ENCODE peak calls at places on chromosome 13, in eight cellular contexts. U is H1, R is thoracic aorta, Y is cardiac fibroblast, K is heart right ventricle, V is SK-N-SH, X is astrocyte of the cerebellum, S is upper lobe of right lung. P is an unnamed sample.

GRCh38 chr13:49300716-49301589 is 53.2 kb downstream of the CDADC1 start:
- DNase-seq in U (peak), R (no peak), Y (peak), K (no peak), V (peak), X (peak), S (no peak), P (peak)

GRCh38 chr13:83048419-83048818 is 833.9 kb downstream of the SLITRK1 start:
- DNase-seq in U (no peak), R (no peak), Y (peak), K (no peak), V (no peak), X (peak), S (no peak), P (no peak)

GRCh38 chr13:113785051-113786010 is 26.3 kb downstream of the TMEM255B start:
- DNase-seq in U (no peak), R (no peak), Y (peak), K (no peak), V (no peak), X (no peak), S (peak), P (peak)

GRCh38 chr13:96460571-96460970 is 370.7 kb downstream of the HS6ST3 start:
- DNase-seq in U (no peak), R (no peak), Y (peak), K (no peak), V (peak), X (no peak), S (no peak), P (no peak)

GRCh38 chr13:108566413-108567170 is 62.8 kb upstream of the MYO16 start:
- DNase-seq in U (no peak), R (no peak), Y (no peak), K (no peak), V (no peak), X (no peak), S (no peak), P (no peak)

GRCh38 chr13:71879129-71879535 is 12.1 kb upstream of the DACH1 start:
- DNase-seq in U (no peak), R (no peak), Y (peak), K (no peak), V (peak), X (no peak), S (no peak), P (no peak)

GRCh38 chr13:43146400-43146799 is 123.0 kb downstream of the DNAJC15 start:
- DNase-seq in U (no peak), R (no peak), Y (no peak), K (no peak), V (no peak), X (no peak), S (no peak), P (no peak)

GRCh38 chr13:93420887-93421286 is 194.3 kb downstream of the GPC6 start:
- DNase-seq in U (no peak), R (no peak), Y (no peak), K (no peak), V (no peak), X (no peak), S (no peak), P (no peak)

GRCh38 chr13:32136061-32136460 is 104.5 kb downstream of the FRY start:
- DNase-seq in U (no peak), R (no peak), Y (no peak), K (no peak), V (no peak), X (no peak), S (no peak), P (no peak)

GRCh38 chr13:92143766-92144165 is 745.3 kb downstream of the GPC5 start:
- DNase-seq in U (no peak), R (no peak), Y (no peak), K (no peak), V (no peak), X (no peak), S (no peak), P (no peak)

GRCh38 chr13:76853481-76853880 is 32.7 kb downstream of the KCTD12 start:
- DNase-seq in U (no peak), R (no peak), Y (peak), K (no peak), V (no peak), X (no peak), S (no peak), P (no peak)

DNA sequence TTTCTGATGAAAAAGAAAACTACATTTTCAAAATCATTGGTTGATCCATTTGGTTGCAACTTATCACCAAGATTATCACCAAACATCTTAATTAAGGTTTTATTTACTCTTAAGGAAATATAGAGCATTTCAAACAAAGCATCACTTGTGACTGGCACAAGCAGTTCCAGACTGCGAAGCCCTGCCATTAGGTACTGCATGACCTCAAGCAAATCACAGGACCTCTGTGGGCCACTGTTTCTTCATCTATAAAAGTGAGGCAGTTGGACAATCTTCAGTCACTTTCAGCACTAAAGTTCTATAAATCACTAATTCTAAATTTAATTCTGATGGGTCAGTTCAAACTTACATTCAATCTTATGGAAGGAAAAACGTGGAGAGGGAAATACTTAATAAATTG is 2.0 kb downstream of the ELF1 start:
- DNase-seq in U (no peak), R (no peak), Y (no peak), K (no peak), V (no peak), X (no peak), S (no peak), P (no peak)
- H3K4me3 ChIP-seq in U (no peak), R (peak), Y (no peak), K (no peak), V (no peak), X (no peak), S (peak), P (no peak)

GRCh38 chr13:75219479-75220237 is 262.3 kb downstream of the TBC1D4 start:
- DNase-seq in U (peak), R (peak), Y (peak), K (peak), V (peak), X (peak), S (peak), P (peak)
- H3K4me3 ChIP-seq in U (no peak), R (peak), Y (peak), K (peak), V (peak), X (peak), S (no peak), P (peak)

GRCh38 chr13:36673352-36673751 is 468 bp upstream of the SERTM1 start:
- DNase-seq in U (peak), R (no peak), Y (no peak), K (no peak), V (no peak), X (no peak), S (no peak), P (no peak)
- H3K4me3 ChIP-seq in U (peak), R (no peak), Y (no peak), K (no peak), V (no peak), X (peak), S (no peak), P (no peak)

GRCh38 chr13:26787961-26788360 is 27.4 kb upstream of the GPR12 start:
- DNase-seq in U (no peak), R (no peak), Y (no peak), K (no peak), V (no peak), X (no peak), S (no peak), P (no peak)

GRCh38 chr13:26784704-26785639 is 24.4 kb upstream of the GPR12 start:
- DNase-seq in U (peak), R (no peak), Y (no peak), K (no peak), V (no peak), X (no peak), S (no peak), P (no peak)

GRCh38 chr13:26786651-26787295 is 26.2 kb upstream of the GPR12 start:
- DNase-seq in U (no peak), R (no peak), Y (no peak), K (no peak), V (no peak), X (no peak), S (no peak), P (no peak)

GRCh38 chr13:26785845-26786630 is 25.5 kb upstream of the GPR12 start:
- DNase-seq in U (peak), R (no peak), Y (no peak), K (peak), V (no peak), X (no peak), S (no peak), P (no peak)
- H3K4me3 ChIP-seq in U (peak), R (peak), Y (no peak), K (no peak), V (no peak), X (no peak), S (no peak), P (no peak)

GRCh38 chr13:24254151-24254810 is 55.1 kb upstream of the C1QTNF9 start:
- DNase-seq in U (no peak), R (no peak), Y (peak), K (no peak), V (no peak), X (no peak), S (peak), P (peak)
- H3K4me3 ChIP-seq in U (no peak), R (peak), Y (no peak), K (no peak), V (no peak), X (no peak), S (peak), P (no peak)